ENCODE peak calls at places on chromosome 4, in four cellular contexts. D, Y, G and Z are unnamed samples.

GRCh38 chr4:155822572-155822971 is 43.5 kb downstream of the ASIC5 start:
- DNase-seq in D (no peak), Y (no peak), G (no peak), Z (no peak)

GRCh38 chr4:139764192-139764591 is 98.6 kb downstream of the MGST2 start:
- DNase-seq in G (peak), Y (no peak), D (no peak), Z (no peak)

GRCh38 chr4:126372634-126373033 is 1057.9 kb downstream of the FAT4 start:
- DNase-seq in Y (no peak), D (no peak), G (no peak), Z (no peak)

GRCh38 chr4:110621839-110622751 is 782 bp downstream of the PITX2 start:
- DNase-seq in D (no peak), Y (no peak), G (no peak), Z (no peak)

GRCh38 chr4:105191621-105192210 is 45.0 kb downstream of the TET2 start:
- DNase-seq in D (peak), Y (peak), G (no peak), Z (no peak)

GRCh38 chr4:45283352-45283751 is 557.0 kb upstream of the GNPDA2 start:
- DNase-seq in D (no peak), G (no peak), Y (no peak), Z (no peak)

GRCh38 chr4:11720292-11720691 is 291.6 kb upstream of the HS3ST1 start:
- DNase-seq in D (peak), Y (peak), G (no peak), Z (no peak)

GRCh38 chr4:55754754-55755350 is 64.7 kb upstream of the EXOC1L start:
- DNase-seq in D (peak), G (no peak), Y (peak), Z (no peak)

GRCh38 chr4:116439330-116439729 is 646.0 kb downstream of the TRAM1L1 start:
- DNase-seq in D (no peak), G (no peak), Y (no peak), Z (no peak)

GRCh38 chr4:110211770-110212061 is 13.3 kb upstream of the ELOVL6 start:
- DNase-seq in D (no peak), Y (no peak), G (no peak), Z (no peak)

GRCh38 chr4:105558277-105558676 is 5.9 kb downstream of the ARHGEF38 start:
- DNase-seq in D (no peak), Y (no peak), G (no peak), Z (no peak)

GRCh38 chr4:149997881-149998421 is 80.3 kb upstream of the DCLK2 start:
- DNase-seq in G (peak), Y (peak), D (peak), Z (no peak)

GRCh38 chr4:42397635-42398447 is 553 bp downstream of the SHISA3 start:
- DNase-seq in G (no peak), Y (peak), D (peak), Z (no peak)

GRCh38 chr4:183240581-183241321 is 79.3 kb downstream of the CLDN22 start:
- DNase-seq in Y (no peak), G (no peak), D (no peak), Z (no peak)

GRCh38 chr4:90415116-90415515 is 287.9 kb downstream of the CCSER1 start:
- DNase-seq in D (no peak), G (no peak), Y (no peak), Z (no peak)

GRCh38 chr4:120977435-120977997 is 55.0 kb upstream of the PRDM5 start:
- DNase-seq in D (peak), G (peak), Y (peak), Z (no peak)

GRCh38 chr4:82560853-82561744 is 689 bp downstream of the TMEM150C start:
- DNase-seq in G (no peak), Y (no peak), D (peak), Z (no peak)

GRCh38 chr4:10963958-10964705 is 279.6 kb upstream of the CLNK start:
- DNase-seq in G (no peak), Y (no peak), D (no peak), Z (no peak)

GRCh38 chr4:4311193-4311592 is 21.1 kb downstream of the ZBTB49 start:
- DNase-seq in G (no peak), Y (no peak), D (no peak), Z (no peak)

GRCh38 chr4:38016698-38017097 is 56.5 kb downstream of the PTTG2 start:
- DNase-seq in G (no peak), D (no peak), Y (no peak), Z (no peak)

GRCh38 chr4:632926-633325 is 7.6 kb downstream of the PDE6B start:
- DNase-seq in G (no peak), Y (no peak), D (no peak), Z (no peak)

GRCh38 chr4:39331191-39331590 is 35.0 kb downstream of the RFC1 start:
- DNase-seq in D (no peak), G (no peak), Y (no peak), Z (no peak)

GRCh38 chr4:141853091-141853734 is 216.8 kb downstream of the IL15 start:
- DNase-seq in Y (peak), D (no peak), G (peak), Z (no peak)

GRCh38 chr4:71765349-71765748 is 18.5 kb downstream of the GC start:
- DNase-seq in Y (peak), G (no peak), D (no peak), Z (no peak)

GRCh38 chr4:89745708-89746107 is 91.3 kb downstream of the SNCA start:
- DNase-seq in D (no peak), Y (no peak), G (no peak), Z (no peak)

GRCh38 chr4:127732623-127733199 is 2.5 kb downstream of the SLC25A31 start:
- DNase-seq in G (no peak), D (peak), Y (peak), Z (no peak)

GRCh38 chr4:84750260-84750955 is 167.5 kb downstream of the CDS1 start:
- DNase-seq in D (peak), G (no peak), Y (peak), Z (no peak)

GRCh38 chr4:158729716-158730559 is 6.7 kb upstream of the PPID start:
- DNase-seq in D (peak), Y (peak), G (peak), Z (no peak)

GRCh38 chr4:53307210-53307609 is 58.7 kb downstream of the SCFD2 start:
- DNase-seq in D (no peak), Y (no peak), G (no peak), Z (no peak)

GRCh38 chr4:28451346-28451745 is 1590.7 kb downstream of the STIM2 start:
- DNase-seq in Y (no peak), D (no peak), G (no peak), Z (no peak)

GRCh38 chr4:120844528-120844921 is 78.0 kb downstream of the PRDM5 start:
- DNase-seq in G (no peak), Y (no peak), D (no peak), Z (no peak)

GRCh38 chr4:8537041-8537461 is 43.1 kb upstream of the GPR78 start:
- DNase-seq in G (peak), Y (peak), D (peak), Z (no peak)

GRCh38 chr4:173001571-173001970 is 167.0 kb upstream of the GALNT7 start:
- DNase-seq in D (no peak), G (no peak), Y (peak), Z (no peak)

GRCh38 chr4:150859435-150859834 is 155.6 kb downstream of the LRBA start:
- DNase-seq in G (no peak), Y (no peak), D (peak), Z (no peak)

GRCh38 chr4:54233697-54234496 is 4.8 kb downstream of the PDGFRA start:
- DNase-seq in D (peak), Y (peak), G (peak), Z (no peak)

GRCh38 chr4:127244515-127244914 is 388.2 kb upstream of the INTU start:
- DNase-seq in D (no peak), G (no peak), Y (no peak), Z (no peak)

DNA sequence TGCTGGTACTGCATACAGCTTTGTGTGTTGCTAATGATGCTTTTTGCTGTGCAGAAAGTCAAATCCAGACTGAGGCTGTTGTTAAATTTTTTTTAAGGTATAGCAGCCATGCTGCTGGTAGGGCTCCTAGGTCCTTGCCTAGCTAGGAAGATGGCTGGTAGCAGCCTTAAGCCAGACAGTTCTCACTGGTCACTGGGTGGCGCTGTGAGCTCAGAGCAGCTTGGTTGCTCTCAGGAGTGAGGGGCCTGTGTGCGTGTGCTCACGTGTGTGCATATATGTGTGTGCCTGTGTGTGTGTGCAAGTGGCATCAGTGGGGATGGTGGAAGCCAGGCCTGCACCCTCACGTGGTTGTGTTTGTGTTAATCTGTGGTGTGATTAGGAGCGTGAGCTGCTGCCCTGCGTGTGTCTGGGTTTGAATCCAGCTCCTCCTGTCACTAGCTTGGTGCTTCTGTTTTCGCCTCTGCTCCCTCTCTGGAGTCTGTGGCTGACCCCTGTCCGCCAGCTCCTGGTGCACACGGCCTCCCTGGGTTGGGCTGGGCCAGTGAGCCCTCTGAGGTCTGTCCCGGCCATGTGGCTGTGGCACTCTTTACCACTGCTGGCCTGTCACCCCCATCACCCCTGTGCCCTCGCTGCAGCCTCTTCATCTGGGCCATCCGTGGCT is 46.1 kb downstream of the SORCS2 start:
- DNase-seq in G (no peak), Y (no peak), D (no peak), Z (no peak)
- TF ChIP-seq CTCF in G (no peak), Y (no peak), D (no peak), Z (no peak)

DNA sequence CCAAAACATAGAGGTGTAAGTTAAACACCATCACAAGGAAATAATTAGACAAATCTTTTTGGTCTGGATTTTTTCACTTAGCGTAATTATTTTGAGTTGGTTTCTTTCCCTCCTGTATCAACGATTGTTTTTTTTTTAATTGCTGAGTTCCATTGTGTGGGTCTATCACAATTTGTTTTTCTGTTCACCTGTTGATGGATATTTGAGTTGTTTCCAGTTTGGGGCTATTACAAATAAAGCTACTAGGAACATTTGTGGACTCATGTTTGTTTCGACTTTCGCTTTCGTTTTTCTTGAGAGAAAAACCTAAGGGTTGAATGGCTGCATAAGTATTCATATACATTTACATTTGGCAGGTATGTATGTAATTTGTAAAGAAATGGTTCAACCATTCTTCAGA is 20.4 kb upstream of the FBXW7 start:
- DNase-seq in D (no peak), Y (no peak), G (no peak), Z (no peak)
- H3K27ac ChIP-seq in D (no peak), Y (no peak), G (no peak), Z (no peak)

GRCh38 chr4:25842229-25842840 is 20.5 kb downstream of the SEL1L3 start:
- DNase-seq in D (no peak), G (no peak), Y (no peak), Z (no peak)
- TF ChIP-seq CTCF in D (no peak), G (peak), Y (no peak), Z (no peak)

GRCh38 chr4:168765726-168766125 is 244.3 kb downstream of the CBR4 start:
- DNase-seq in D (peak), G (peak), Y (peak), Z (no peak)
- H3K27ac ChIP-seq in D (no peak), G (peak), Y (peak), Z (peak)

GRCh38 chr4:181951265-181951664 is 291.9 kb upstream of the TENM3 start:
- DNase-seq in Y (no peak), D (no peak), G (no peak), Z (no peak)

GRCh38 chr4:181952478-181952877 is 290.7 kb upstream of the TENM3 start:
- DNase-seq in Y (peak), G (peak), D (peak), Z (no peak)

GRCh38 chr4:181950372-181951127 is 292.7 kb upstream of the TENM3 start:
- DNase-seq in D (no peak), G (no peak), Y (no peak), Z (no peak)

GRCh38 chr4:181946902-181947301 is 296.3 kb upstream of the TENM3 start:
- DNase-seq in D (no peak), Y (no peak), G (no peak), Z (no peak)

DNA sequence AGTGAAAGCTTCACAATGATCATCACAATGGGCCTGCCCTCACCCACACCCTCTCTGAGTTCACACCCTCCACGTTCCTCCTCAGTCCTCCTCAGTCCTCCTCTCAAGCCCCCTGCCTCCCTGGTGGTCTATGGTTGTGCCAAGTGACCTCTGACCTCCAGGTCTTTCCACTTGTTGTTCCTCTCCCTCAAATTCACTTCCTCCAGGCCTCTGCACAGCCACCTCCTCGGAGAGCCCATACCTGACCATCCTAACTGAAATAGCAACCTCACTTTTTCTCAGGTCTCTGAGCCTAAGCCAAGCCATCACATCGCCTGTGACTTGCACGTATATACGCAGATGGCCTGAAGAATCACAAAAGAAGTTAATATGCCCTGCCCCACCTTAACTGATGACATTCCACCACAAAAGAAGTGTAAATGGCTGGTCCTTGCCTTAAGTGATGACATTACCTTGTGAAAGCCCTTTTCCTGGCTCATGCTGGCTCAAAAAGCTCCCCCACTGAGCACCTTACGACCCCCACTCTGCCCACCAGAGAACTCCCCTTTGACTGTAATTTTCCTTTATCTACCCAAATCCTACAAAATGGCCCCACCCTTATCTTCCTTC is 293.4 kb upstream of the TENM3 start:
- DNase-seq in G (no peak), Y (no peak), D (no peak), Z (no peak)
- TF ChIP-seq CTCF in G (no peak), Y (no peak), D (no peak), Z (no peak)

GRCh38 chr4:15793506-15794363 is 15.6 kb downstream of the CD38 start:
- DNase-seq in D (no peak), Y (peak), G (no peak), Z (no peak)
- H3K27ac ChIP-seq in D (no peak), Y (no peak), G (no peak), Z (no peak)

GRCh38 chr4:106691749-106692148 is 323.2 kb upstream of the GIMD1 start:
- DNase-seq in Y (no peak), G (no peak), D (peak), Z (no peak)
- TF ChIP-seq CTCF in Y (peak), G (no peak), D (no peak), Z (no peak)

DNA sequence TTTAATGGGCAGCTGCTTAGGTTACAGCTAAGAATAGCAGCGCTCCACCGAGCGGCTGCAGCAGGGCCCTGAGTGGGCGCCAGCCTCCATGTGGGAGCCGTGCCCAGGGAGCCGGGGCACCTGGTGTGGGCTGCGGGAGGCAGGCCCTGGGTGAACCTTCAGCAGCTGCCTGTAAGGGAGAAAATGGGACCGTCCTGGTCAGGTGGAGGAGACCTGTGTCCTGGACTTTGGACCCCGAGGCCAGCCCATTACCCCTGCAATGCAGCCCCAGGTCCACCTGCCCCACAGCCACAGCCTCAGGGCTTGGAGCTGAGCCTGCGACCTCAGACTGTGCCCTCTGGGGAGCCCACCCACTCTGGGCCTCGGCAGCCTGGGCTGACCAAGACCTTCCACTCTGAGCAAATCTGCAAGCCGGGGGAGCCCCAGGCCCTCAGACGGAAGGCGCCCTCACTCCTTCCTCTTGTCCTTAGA is 21.2 kb downstream of the MSANTD1 start:
- DNase-seq in G (peak), D (no peak), Y (no peak), Z (peak)
- H3K27ac ChIP-seq in G (no peak), D (no peak), Y (no peak), Z (no peak)

GRCh38 chr4:99202094-99202493 is 17.0 kb downstream of the ADH6 start:
- DNase-seq in D (no peak), Y (no peak), G (no peak), Z (no peak)

GRCh38 chr4:99205104-99205979 is 13.7 kb downstream of the ADH6 start:
- DNase-seq in Y (no peak), D (no peak), G (peak), Z (no peak)

GRCh38 chr4:99200148-99200547 is 18.9 kb downstream of the ADH6 start:
- DNase-seq in G (no peak), D (no peak), Y (no peak), Z (no peak)

GRCh38 chr4:99202536-99202935 is 16.5 kb downstream of the ADH6 start:
- DNase-seq in D (no peak), G (no peak), Y (no peak), Z (no peak)

DNA sequence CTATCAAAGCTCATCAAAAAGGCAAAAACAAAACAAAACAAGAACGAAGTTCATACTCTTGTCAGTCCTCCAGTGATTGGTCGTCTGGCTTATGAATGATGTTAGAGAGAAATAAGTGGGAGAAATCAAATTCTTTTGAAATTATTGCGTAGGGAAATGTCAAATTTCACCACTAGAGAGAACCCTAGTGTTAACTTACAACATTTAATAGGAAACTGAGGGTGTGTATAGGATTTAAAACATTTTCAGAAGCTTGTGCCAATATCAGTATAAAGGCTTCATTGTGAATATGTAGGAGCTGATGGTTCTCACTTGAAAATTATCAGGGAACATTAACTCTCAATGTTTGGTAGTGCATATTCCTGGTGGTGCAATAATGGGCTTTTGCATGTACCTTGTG is 17.4 kb downstream of the ADH6 start:
- DNase-seq in G (no peak), D (no peak), Y (no peak), Z (no peak)
- TF ChIP-seq CTCF in G (no peak), D (no peak), Y (peak), Z (no peak)